ENCODE peak calls at places on chromosomes 5 and 9, in four cellular contexts. X, K, G and B are unnamed samples.

GRCh38 chr9:137604345-137605145 is 941 bp upstream of the ARRDC1 start:
- DNase-seq in X (no peak), K (no peak), G (no peak), B (no peak)

GRCh38 chr5:137695651-137696428 is 40.0 kb downstream of the KLHL3 start:
- DNase-seq in K (no peak), G (no peak), X (no peak), B (no peak)

GRCh38 chr5:14257995-14258403 is 114.9 kb downstream of the TRIO start:
- DNase-seq in G (peak; percentile 81), K (no peak), X (no peak), B (no peak)

GRCh38 chr9:106668534-106668933 is 194.4 kb upstream of the ZNF462 start:
- DNase-seq in G (no peak), K (no peak), X (no peak), B (peak; percentile 27)

GRCh38 chr9:19130436-19130835 is 3.1 kb upstream of the PLIN2 start:
- DNase-seq in G (no peak), X (no peak), K (no peak), B (no peak)

GRCh38 chr5:123545506-123545905 is 33.5 kb downstream of the CSNK1G3 start:
- DNase-seq in K (no peak), X (no peak), G (no peak), B (no peak)

GRCh38 chr9:114775981-114776380 is 29.9 kb downstream of the TNFSF15 start:
- DNase-seq in K (no peak), X (no peak), G (no peak), B (no peak)

GRCh38 chr9:126663661-126664072 is 49.9 kb downstream of the LMX1B start:
- DNase-seq in G (no peak), X (no peak), K (no peak), B (no peak)

GRCh38 chr5:28408186-28408585 is 1369.8 kb upstream of the CDH9 start:
- DNase-seq in K (no peak), G (no peak), X (no peak), B (no peak)

GRCh38 chr9:135244751-135245221 is 157.3 kb downstream of the OLFM1 start:
- DNase-seq in G (no peak), X (no peak), K (no peak), B (no peak)

GRCh38 chr9:36897019-36897418 is 137.0 kb downstream of the PAX5 start:
- DNase-seq in G (no peak), K (no peak), X (no peak), B (no peak)

GRCh38 chr5:37412515-37412914 is 33.4 kb downstream of the WDR70 start:
- DNase-seq in X (no peak), K (no peak), G (no peak), B (no peak)

GRCh38 chr5:150607105-150607504 is 33.4 kb upstream of the SYNPO start:
- DNase-seq in G (no peak), K (no peak), X (no peak), B (no peak)

GRCh38 chr5:40021007-40021406 is 596.2 kb upstream of the DAB2 start:
- DNase-seq in X (no peak), G (no peak), K (no peak), B (no peak)

GRCh38 chr5:146877783-146878470 is 630 bp downstream of the PPP2R2B start:
- DNase-seq in G (no peak), K (no peak), X (no peak), B (no peak)

GRCh38 chr9:120109242-120109641 is 470.7 kb downstream of the CDK5RAP2 start:
- DNase-seq in X (peak; percentile 50), G (no peak), K (peak; percentile 18), B (peak; percentile 58)

GRCh38 chr5:71899865-71900342 is 180.8 kb downstream of the CARTPT start:
- DNase-seq in X (no peak), G (no peak), K (no peak), B (no peak)

GRCh38 chr5:35675392-35675791 is 57.7 kb downstream of the SPEF2 start:
- DNase-seq in K (no peak), X (no peak), G (no peak), B (no peak)

GRCh38 chr5:19988447-19988846 is 447 bp upstream of the CDH18 start:
- DNase-seq in X (no peak), G (no peak), K (no peak), B (no peak)

GRCh38 chr9:113624721-113625120 is 161.2 kb downstream of the RGS3 start:
- DNase-seq in G (no peak), X (no peak), K (no peak), B (no peak)

GRCh38 chr5:139299477-139299876 is 5.9 kb downstream of the MATR3 start:
- DNase-seq in G (no peak), X (no peak), K (no peak), B (no peak)

GRCh38 chr9:32526042-32526706 is at the start of gene RIGI:
- DNase-seq in X (peak; percentile 47), K (peak; percentile 89), G (peak; percentile 51), B (peak; percentile 54)

GRCh38 chr9:93295456-93296076 is 111.6 kb downstream of the WNK2 start:
- DNase-seq in K (no peak), X (no peak), G (no peak), B (no peak)

GRCh38 chr5:13658761-13659160 is 285.7 kb downstream of the DNAH5 start:
- DNase-seq in K (no peak), G (no peak), X (no peak), B (no peak)

GRCh38 chr5:122756263-122756911 is 18.5 kb upstream of the SNX2 start:
- DNase-seq in K (no peak), X (no peak), G (no peak), B (no peak)

GRCh38 chr5:107646418-107646817 is 24.3 kb downstream of the EFNA5 start:
- DNase-seq in X (no peak), G (no peak), K (no peak), B (no peak)

GRCh38 chr9:137389428-137389746 is 33.6 kb downstream of the EXD3 start:
- DNase-seq in G (no peak), X (no peak), K (no peak), B (no peak)

GRCh38 chr5:132506094-132506692 is 15.6 kb upstream of the IRF1 start:
- DNase-seq in K (peak; percentile 41), X (no peak), G (no peak), B (no peak)

GRCh38 chr5:132505641-132506040 is 15.1 kb upstream of the IRF1 start:
- DNase-seq in X (no peak), K (no peak), G (no peak), B (no peak)

GRCh38 chr5:132504746-132505145 is 14.2 kb upstream of the IRF1 start:
- DNase-seq in G (no peak), X (no peak), K (peak; percentile 59), B (no peak)

GRCh38 chr5:132510076-132510475 is 19.5 kb upstream of the IRF1 start:
- DNase-seq in G (no peak), K (no peak), X (no peak), B (no peak)
- TF ChIP-seq ZNF274 in G (no peak), K (no peak), X (no peak), B (no peak)

DNA sequence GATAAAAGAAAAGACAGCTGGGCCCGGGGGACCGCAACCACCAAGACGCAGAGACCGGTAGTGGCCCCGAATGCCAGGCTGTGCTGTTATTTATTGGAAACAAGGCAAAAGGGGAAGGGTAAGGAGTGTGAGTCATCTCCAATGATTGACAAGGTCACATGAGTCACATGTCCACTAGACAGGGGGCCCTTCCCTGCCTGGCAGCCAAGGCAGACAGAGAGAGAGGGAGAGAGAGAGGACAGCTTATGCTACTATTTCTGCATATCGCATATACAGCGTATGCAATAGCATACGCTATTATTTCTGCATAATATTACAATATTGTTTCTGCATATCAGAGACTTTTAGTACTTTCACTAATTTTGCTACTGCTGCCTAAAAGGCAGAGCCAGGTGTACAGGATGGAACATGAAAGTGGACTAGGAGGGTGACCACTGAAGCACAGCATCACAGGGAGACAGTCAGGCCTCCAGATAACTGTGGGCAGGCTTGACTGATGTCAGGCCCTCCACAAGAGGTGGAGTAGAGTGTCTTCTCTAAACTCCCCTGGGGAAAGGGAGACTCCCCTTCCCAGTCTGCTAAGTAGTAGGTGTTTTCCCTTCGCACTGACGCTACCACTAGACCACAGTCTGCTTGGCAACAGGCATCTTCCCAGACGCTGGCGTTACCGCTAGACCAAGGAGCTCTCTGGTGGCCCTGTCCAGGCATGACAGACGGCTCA is 50.3 kb downstream of the RFX3 start:
- DNase-seq in G (peak; percentile 78), K (peak; percentile 27), X (no peak), B (no peak)
- TF ChIP-seq SUZ12 in G (no peak), K (no peak), X (no peak), B (no peak)

GRCh38 chr5:73944581-73944980 is 318.6 kb downstream of the ARHGEF28 start:
- DNase-seq in X (no peak), G (no peak), K (no peak), B (no peak)

GRCh38 chr5:73943375-73943774 is 317.4 kb downstream of the ARHGEF28 start:
- DNase-seq in K (no peak), G (no peak), X (no peak), B (no peak)

GRCh38 chr5:73946926-73947455 is 321.0 kb downstream of the ARHGEF28 start:
- DNase-seq in K (no peak), X (no peak), G (no peak), B (no peak)

GRCh38 chr5:73946278-73946677 is 320.3 kb downstream of the ARHGEF28 start:
- DNase-seq in G (no peak), K (peak; percentile 75), X (no peak), B (no peak)

GRCh38 chr5:73945505-73945904 is 319.5 kb downstream of the ARHGEF28 start:
- DNase-seq in K (no peak), X (no peak), G (no peak), B (no peak)
- TF ChIP-seq YY1 in K (no peak), X (no peak), G (no peak), B (no peak)

GRCh38 chr9:127979015-127979332 is 1.8 kb downstream of the EEIG1 start:
- DNase-seq in G (no peak), X (no peak), K (no peak), B (no peak)
- TF ChIP-seq ZNF274 in G (no peak), X (no peak), K (no peak), B (no peak)

GRCh38 chr9:89798546-89799120 is 193.8 kb downstream of the GADD45G start:
- DNase-seq in G (no peak), K (no peak), X (no peak), B (no peak)

GRCh38 chr9:89799766-89800165 is 195.0 kb downstream of the GADD45G start:
- DNase-seq in G (no peak), X (no peak), K (no peak), B (no peak)

GRCh38 chr9:89797255-89797654 is 192.4 kb downstream of the GADD45G start:
- DNase-seq in K (no peak), X (no peak), G (no peak), B (no peak)

GRCh38 chr9:89797970-89798369 is 193.2 kb downstream of the GADD45G start:
- DNase-seq in K (no peak), X (no peak), G (no peak), B (no peak)

DNA sequence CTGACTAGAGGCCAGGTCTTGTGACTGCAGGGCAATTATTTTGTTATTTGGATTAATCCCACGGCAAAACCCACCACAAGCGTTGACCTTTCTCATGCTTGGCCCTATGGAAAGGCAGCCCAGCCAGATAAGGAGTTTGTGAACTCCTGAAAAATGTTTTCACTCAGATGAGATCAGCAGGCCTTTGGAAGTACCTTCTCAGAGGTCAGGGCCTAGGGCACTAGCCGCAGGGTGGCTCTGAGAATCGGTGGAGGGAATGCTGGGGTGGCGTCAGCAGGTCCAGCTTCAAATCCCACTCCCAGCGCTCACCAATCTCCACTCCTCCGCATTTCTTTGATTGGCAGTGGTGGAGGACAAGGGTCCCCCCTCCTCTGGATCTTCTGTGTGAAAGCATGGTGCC is 194.4 kb downstream of the GADD45G start:
- DNase-seq in K (no peak), G (no peak), X (no peak), B (no peak)
- TF ChIP-seq SUZ12 in K (no peak), G (no peak), X (no peak), B (no peak)